ENCODE peak calls at places on chromosomes 1 and 21, in ten cellular contexts. One of them, this sample, is unnamed. For H3K4me1, the result is how much of the 10 kb centered on the place peaks cover.

GRCh38 chr1:192861860-192862259 is 53.0 kb downstream of the RGS2 start:
- DNase-seq in hepatocyte: no peak
- DNase-seq in Caco-2: no peak
- DNase-seq in thoracic aorta: no peak
- DNase-seq in tibial nerve: no peak
- DNase-seq in small intestine: peak
- DNase-seq in neuronal stem cell: no peak
- DNase-seq in naive thymus-derived CD4-positive, alpha-beta T cell: no peak
- DNase-seq in left lung: no peak
- DNase-seq in spleen: no peak
- DNase-seq in this sample: no peak

GRCh38 chr1:59730759-59731478 is 83.8 kb upstream of the HOOK1 start:
- DNase-seq in small intestine: peak
- DNase-seq in left lung: no peak
- DNase-seq in hepatocyte: peak
- DNase-seq in spleen: no peak
- DNase-seq in neuronal stem cell: no peak
- DNase-seq in thoracic aorta: peak
- DNase-seq in tibial nerve: peak
- DNase-seq in naive thymus-derived CD4-positive, alpha-beta T cell: no peak
- DNase-seq in Caco-2: peak
- DNase-seq in this sample: no peak

GRCh38 chr21:41444703-41445464 is 18.8 kb downstream of the MX1 start:
- DNase-seq in tibial nerve: no peak
- DNase-seq in small intestine: no peak
- DNase-seq in hepatocyte: no peak
- DNase-seq in Caco-2: no peak
- DNase-seq in spleen: peak
- DNase-seq in naive thymus-derived CD4-positive, alpha-beta T cell: no peak
- DNase-seq in thoracic aorta: no peak
- DNase-seq in left lung: no peak
- DNase-seq in neuronal stem cell: no peak
- DNase-seq in this sample: no peak

GRCh38 chr1:228306275-228307217 is 98.7 kb downstream of the OBSCN start:
- DNase-seq in neuronal stem cell: no peak
- DNase-seq in Caco-2: no peak
- DNase-seq in left lung: peak
- DNase-seq in small intestine: no peak
- DNase-seq in hepatocyte: no peak
- DNase-seq in thoracic aorta: no peak
- DNase-seq in naive thymus-derived CD4-positive, alpha-beta T cell: no peak
- DNase-seq in spleen: peak
- DNase-seq in tibial nerve: no peak
- DNase-seq in this sample: no peak

GRCh38 chr1:28412731-28413130 is 43.2 kb downstream of the PHACTR4 start:
- DNase-seq in tibial nerve: no peak
- DNase-seq in spleen: no peak
- DNase-seq in thoracic aorta: no peak
- DNase-seq in Caco-2: no peak
- DNase-seq in left lung: no peak
- DNase-seq in hepatocyte: no peak
- DNase-seq in neuronal stem cell: no peak
- DNase-seq in naive thymus-derived CD4-positive, alpha-beta T cell: no peak
- DNase-seq in small intestine: no peak
- DNase-seq in this sample: no peak

GRCh38 chr1:12153181-12153785 is 13.5 kb upstream of the TNFRSF1B start:
- DNase-seq in thoracic aorta: peak
- DNase-seq in left lung: peak
- DNase-seq in tibial nerve: peak
- DNase-seq in hepatocyte: no peak
- DNase-seq in Caco-2: no peak
- DNase-seq in spleen: peak
- DNase-seq in neuronal stem cell: no peak
- DNase-seq in naive thymus-derived CD4-positive, alpha-beta T cell: no peak
- DNase-seq in small intestine: no peak
- DNase-seq in this sample: peak

GRCh38 chr1:63261736-63262142 is 60.6 kb upstream of the FOXD3 start:
- DNase-seq in tibial nerve: no peak
- DNase-seq in neuronal stem cell: no peak
- DNase-seq in naive thymus-derived CD4-positive, alpha-beta T cell: no peak
- DNase-seq in hepatocyte: no peak
- DNase-seq in Caco-2: no peak
- DNase-seq in thoracic aorta: no peak
- DNase-seq in left lung: no peak
- DNase-seq in spleen: no peak
- DNase-seq in small intestine: peak
- DNase-seq in this sample: no peak

GRCh38 chr1:41516168-41516961 is 31.9 kb upstream of the EDN2 start:
- DNase-seq in small intestine: peak
- DNase-seq in neuronal stem cell: peak
- DNase-seq in hepatocyte: peak
- DNase-seq in tibial nerve: peak
- DNase-seq in left lung: peak
- DNase-seq in spleen: peak
- DNase-seq in naive thymus-derived CD4-positive, alpha-beta T cell: peak
- DNase-seq in Caco-2: peak
- DNase-seq in thoracic aorta: no peak
- DNase-seq in this sample: no peak

GRCh38 chr1:50930965-50931737 is 28.9 kb downstream of the FAF1 start:
- DNase-seq in tibial nerve: no peak
- DNase-seq in Caco-2: no peak
- DNase-seq in naive thymus-derived CD4-positive, alpha-beta T cell: no peak
- DNase-seq in hepatocyte: no peak
- DNase-seq in small intestine: no peak
- DNase-seq in spleen: no peak
- DNase-seq in thoracic aorta: no peak
- DNase-seq in neuronal stem cell: no peak
- DNase-seq in left lung: no peak
- DNase-seq in this sample: no peak

GRCh38 chr1:214332950-214333798 is 52.2 kb downstream of the SMYD2 start:
- DNase-seq in naive thymus-derived CD4-positive, alpha-beta T cell: peak
- DNase-seq in left lung: no peak
- DNase-seq in neuronal stem cell: peak
- DNase-seq in Caco-2: peak
- DNase-seq in spleen: no peak
- DNase-seq in tibial nerve: peak
- DNase-seq in small intestine: peak
- DNase-seq in hepatocyte: peak
- DNase-seq in thoracic aorta: no peak
- DNase-seq in this sample: no peak

GRCh38 chr1:88228153-88228552 is 455.9 kb upstream of the PKN2 start:
- DNase-seq in left lung: no peak
- DNase-seq in thoracic aorta: no peak
- DNase-seq in neuronal stem cell: no peak
- DNase-seq in small intestine: peak
- DNase-seq in spleen: no peak
- DNase-seq in naive thymus-derived CD4-positive, alpha-beta T cell: no peak
- DNase-seq in hepatocyte: peak
- DNase-seq in tibial nerve: no peak
- DNase-seq in Caco-2: peak
- DNase-seq in this sample: no peak

GRCh38 chr1:215529111-215529510 is 38.0 kb upstream of the KCTD3 start:
- DNase-seq in tibial nerve: no peak
- DNase-seq in naive thymus-derived CD4-positive, alpha-beta T cell: no peak
- DNase-seq in thoracic aorta: no peak
- DNase-seq in small intestine: peak
- DNase-seq in Caco-2: no peak
- DNase-seq in hepatocyte: no peak
- DNase-seq in left lung: no peak
- DNase-seq in neuronal stem cell: no peak
- DNase-seq in spleen: no peak
- DNase-seq in this sample: no peak

GRCh38 chr1:45004281-45004920 is 6.7 kb downstream of the HECTD3 start:
- DNase-seq in naive thymus-derived CD4-positive, alpha-beta T cell: no peak
- DNase-seq in Caco-2: no peak
- DNase-seq in thoracic aorta: no peak
- DNase-seq in hepatocyte: no peak
- DNase-seq in spleen: no peak
- DNase-seq in small intestine: no peak
- DNase-seq in tibial nerve: no peak
- DNase-seq in neuronal stem cell: no peak
- DNase-seq in left lung: no peak
- DNase-seq in this sample: no peak

GRCh38 chr1:184861755-184862336 is 107.2 kb upstream of the EDEM3 start:
- DNase-seq in left lung: no peak
- DNase-seq in neuronal stem cell: no peak
- DNase-seq in small intestine: no peak
- DNase-seq in thoracic aorta: no peak
- DNase-seq in tibial nerve: no peak
- DNase-seq in hepatocyte: no peak
- DNase-seq in spleen: no peak
- DNase-seq in naive thymus-derived CD4-positive, alpha-beta T cell: no peak
- DNase-seq in Caco-2: no peak
- DNase-seq in this sample: no peak

DNA sequence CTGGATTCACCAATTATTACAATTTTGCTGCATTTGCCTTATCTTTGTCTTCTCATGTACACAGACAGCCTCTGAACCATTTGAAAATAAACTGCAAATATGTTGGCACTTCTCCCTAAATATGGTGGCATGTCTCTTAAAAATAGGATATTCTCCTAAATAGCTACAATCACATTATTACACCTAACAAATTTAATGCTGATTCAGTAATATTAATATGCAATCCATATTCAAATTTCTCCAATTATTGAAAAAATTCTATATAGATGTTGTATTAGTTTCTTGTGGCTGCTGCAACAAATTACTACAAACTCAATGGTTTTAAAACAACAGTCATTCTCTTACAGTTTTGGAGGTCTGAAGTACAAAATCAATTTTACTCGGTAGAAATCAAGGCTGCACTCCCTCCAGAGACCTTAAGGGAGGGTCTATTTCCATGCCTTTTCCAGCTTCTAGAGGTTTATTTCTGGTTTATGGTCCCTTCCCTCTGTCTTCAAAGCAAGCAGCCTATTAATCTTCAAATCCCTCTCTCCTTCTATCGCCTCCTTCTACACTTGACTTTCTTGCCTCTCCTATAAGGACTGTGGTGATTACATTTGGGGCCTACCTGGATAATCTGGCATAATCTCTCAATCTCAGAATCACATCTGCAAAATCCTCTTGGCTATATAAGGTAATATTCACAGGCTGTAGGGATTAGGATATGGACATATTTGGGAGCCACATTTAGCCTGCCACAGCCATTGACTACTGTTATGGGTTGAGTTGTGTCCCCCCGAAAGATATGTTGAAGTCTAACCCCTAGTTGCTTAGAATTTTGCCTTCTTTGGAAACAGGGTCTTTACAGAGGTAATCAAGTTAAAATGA is 52.5 kb upstream of the BOLA1 start:
- DNase-seq in small intestine: no peak
- DNase-seq in left lung: no peak
- DNase-seq in spleen: no peak
- DNase-seq in tibial nerve: no peak
- DNase-seq in Caco-2: no peak
- DNase-seq in naive thymus-derived CD4-positive, alpha-beta T cell: no peak
- DNase-seq in thoracic aorta: no peak
- DNase-seq in hepatocyte: no peak
- DNase-seq in neuronal stem cell: no peak
- DNase-seq in this sample: no peak
- H3K4me1 ChIP-seq in small intestine: under half
- H3K4me1 ChIP-seq in left lung: under half
- H3K4me1 ChIP-seq in spleen: half or more
- H3K4me1 ChIP-seq in tibial nerve: under half
- H3K4me1 ChIP-seq in Caco-2: under half
- H3K4me1 ChIP-seq in naive thymus-derived CD4-positive, alpha-beta T cell: under half
- H3K4me1 ChIP-seq in thoracic aorta: under half
- H3K4me1 ChIP-seq in hepatocyte: under half
- H3K4me1 ChIP-seq in neuronal stem cell: under half
- H3K4me1 ChIP-seq in this sample: under half

GRCh38 chr21:14968821-14969220 is 96.0 kb downstream of the NRIP1 start:
- DNase-seq in hepatocyte: no peak
- DNase-seq in Caco-2: no peak
- DNase-seq in neuronal stem cell: no peak
- DNase-seq in thoracic aorta: no peak
- DNase-seq in naive thymus-derived CD4-positive, alpha-beta T cell: no peak
- DNase-seq in small intestine: no peak
- DNase-seq in spleen: no peak
- DNase-seq in left lung: no peak
- DNase-seq in tibial nerve: no peak
- DNase-seq in this sample: no peak
- H3K4me1 ChIP-seq in hepatocyte: under half
- H3K4me1 ChIP-seq in Caco-2: under half
- H3K4me1 ChIP-seq in neuronal stem cell: under half
- H3K4me1 ChIP-seq in thoracic aorta: under half
- H3K4me1 ChIP-seq in naive thymus-derived CD4-positive, alpha-beta T cell: under half
- H3K4me1 ChIP-seq in small intestine: under half
- H3K4me1 ChIP-seq in spleen: under half
- H3K4me1 ChIP-seq in left lung: under half
- H3K4me1 ChIP-seq in tibial nerve: under half
- H3K4me1 ChIP-seq in this sample: under half

DNA sequence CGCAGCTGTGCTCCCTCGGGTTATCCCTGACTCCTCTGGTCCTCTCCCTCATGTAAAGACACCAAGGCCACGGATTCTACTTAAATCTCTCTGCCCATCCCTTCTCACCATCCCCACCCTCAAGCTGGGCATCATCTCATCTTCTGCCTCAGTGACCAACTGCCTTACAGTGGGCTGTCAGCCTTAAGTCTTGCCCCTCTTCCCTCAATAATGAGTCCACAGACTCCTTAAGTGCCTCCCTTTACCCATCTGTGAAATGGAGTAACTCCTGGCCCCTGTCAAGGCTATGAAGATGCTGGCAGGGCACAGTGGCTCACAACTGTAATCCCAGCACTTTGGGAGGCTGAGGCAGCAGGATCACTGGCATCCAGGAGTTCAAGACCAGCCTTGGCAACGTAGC is 12.1 kb downstream of the SH3BGRL3 start:
- DNase-seq in tibial nerve: no peak
- DNase-seq in left lung: no peak
- DNase-seq in hepatocyte: no peak
- DNase-seq in neuronal stem cell: no peak
- DNase-seq in small intestine: no peak
- DNase-seq in spleen: peak
- DNase-seq in thoracic aorta: no peak
- DNase-seq in naive thymus-derived CD4-positive, alpha-beta T cell: no peak
- DNase-seq in Caco-2: no peak
- DNase-seq in this sample: no peak
- H3K4me1 ChIP-seq in tibial nerve: half or more
- H3K4me1 ChIP-seq in left lung: under half
- H3K4me1 ChIP-seq in hepatocyte: under half
- H3K4me1 ChIP-seq in neuronal stem cell: under half
- H3K4me1 ChIP-seq in small intestine: under half
- H3K4me1 ChIP-seq in spleen: under half
- H3K4me1 ChIP-seq in thoracic aorta: under half
- H3K4me1 ChIP-seq in naive thymus-derived CD4-positive, alpha-beta T cell: half or more
- H3K4me1 ChIP-seq in Caco-2: under half
- H3K4me1 ChIP-seq in this sample: half or more

GRCh38 chr1:230142608-230143209 is 75.7 kb downstream of the GALNT2 start:
- DNase-seq in tibial nerve: no peak
- DNase-seq in naive thymus-derived CD4-positive, alpha-beta T cell: no peak
- DNase-seq in Caco-2: no peak
- DNase-seq in hepatocyte: no peak
- DNase-seq in small intestine: no peak
- DNase-seq in left lung: no peak
- DNase-seq in neuronal stem cell: no peak
- DNase-seq in thoracic aorta: no peak
- DNase-seq in spleen: peak
- DNase-seq in this sample: no peak
- H3K4me1 ChIP-seq in tibial nerve: half or more
- H3K4me1 ChIP-seq in naive thymus-derived CD4-positive, alpha-beta T cell: under half
- H3K4me1 ChIP-seq in Caco-2: under half
- H3K4me1 ChIP-seq in hepatocyte: under half
- H3K4me1 ChIP-seq in small intestine: under half
- H3K4me1 ChIP-seq in left lung: under half
- H3K4me1 ChIP-seq in neuronal stem cell: under half
- H3K4me1 ChIP-seq in thoracic aorta: under half
- H3K4me1 ChIP-seq in spleen: under half
- H3K4me1 ChIP-seq in this sample: half or more

This sample was measured in esophagus squamous epithelium.